ENCODE peak calls at places on chromosomes 13 and 19, in nine cellular contexts. One of them, this sample, is unnamed.

GRCh38 chr13:111656439-111656838 is 336.0 kb downstream of the TEX29 start:
- DNase-seq in A549: no peak
- DNase-seq in IMR-90: no peak
- DNase-seq in SK-N-SH: no peak
- DNase-seq in CD8-positive, alpha-beta T cell: no peak
- DNase-seq in nephron progenitor cell: no peak
- DNase-seq in cardiac fibroblast: no peak
- DNase-seq in heart left ventricle: no peak
- DNase-seq in OCI-LY7: no peak
- DNase-seq in this sample: no peak

GRCh38 chr13:26584713-26585112 is 27.2 kb downstream of the WASF3 start:
- DNase-seq in A549: no peak
- DNase-seq in cardiac fibroblast: peak; percentile 72
- DNase-seq in CD8-positive, alpha-beta T cell: no peak
- DNase-seq in nephron progenitor cell: no peak
- DNase-seq in OCI-LY7: no peak
- DNase-seq in heart left ventricle: no peak
- DNase-seq in IMR-90: peak; percentile 85
- DNase-seq in SK-N-SH: no peak
- DNase-seq in this sample: no peak

GRCh38 chr13:100633461-100633860 is 41.1 kb downstream of the TMTC4 start:
- DNase-seq in SK-N-SH: no peak
- DNase-seq in IMR-90: peak; percentile 96
- DNase-seq in CD8-positive, alpha-beta T cell: no peak
- DNase-seq in nephron progenitor cell: no peak
- DNase-seq in OCI-LY7: no peak
- DNase-seq in A549: no peak
- DNase-seq in heart left ventricle: no peak
- DNase-seq in cardiac fibroblast: peak; percentile 96
- DNase-seq in this sample: no peak

GRCh38 chr13:32045963-32046785 is 14.6 kb downstream of the FRY start:
- DNase-seq in A549: no peak
- DNase-seq in nephron progenitor cell: no peak
- DNase-seq in CD8-positive, alpha-beta T cell: no peak
- DNase-seq in OCI-LY7: peak; percentile 76
- DNase-seq in IMR-90: peak; percentile 56
- DNase-seq in SK-N-SH: no peak
- DNase-seq in heart left ventricle: no peak
- DNase-seq in cardiac fibroblast: peak; percentile 55
- DNase-seq in this sample: no peak

GRCh38 chr19:2634228-2634951 is 68.1 kb downstream of the GNG7 start:
- DNase-seq in cardiac fibroblast: peak; percentile 73
- DNase-seq in CD8-positive, alpha-beta T cell: peak; percentile 16
- DNase-seq in OCI-LY7: no peak
- DNase-seq in SK-N-SH: no peak
- DNase-seq in heart left ventricle: no peak
- DNase-seq in A549: no peak
- DNase-seq in nephron progenitor cell: no peak
- DNase-seq in IMR-90: no peak
- DNase-seq in this sample: no peak

GRCh38 chr13:36858285-36858684 is 39.3 kb downstream of the RFXAP start:
- DNase-seq in SK-N-SH: peak; percentile 53
- DNase-seq in nephron progenitor cell: peak; percentile 8
- DNase-seq in A549: peak; percentile 7
- DNase-seq in OCI-LY7: peak; percentile 82
- DNase-seq in IMR-90: peak; percentile 65
- DNase-seq in cardiac fibroblast: peak; percentile 74
- DNase-seq in CD8-positive, alpha-beta T cell: no peak
- DNase-seq in heart left ventricle: no peak
- DNase-seq in this sample: peak; percentile 33

GRCh38 chr19:18903146-18904056 is 7.4 kb upstream of the CERS1 start:
- DNase-seq in A549: no peak
- DNase-seq in IMR-90: no peak
- DNase-seq in heart left ventricle: no peak
- DNase-seq in OCI-LY7: no peak
- DNase-seq in nephron progenitor cell: no peak
- DNase-seq in SK-N-SH: no peak
- DNase-seq in CD8-positive, alpha-beta T cell: no peak
- DNase-seq in cardiac fibroblast: no peak
- DNase-seq in this sample: no peak

GRCh38 chr19:29006057-29006735 is 206.8 kb downstream of the UQCRFS1 start:
- DNase-seq in OCI-LY7: no peak
- DNase-seq in CD8-positive, alpha-beta T cell: no peak
- DNase-seq in A549: no peak
- DNase-seq in SK-N-SH: no peak
- DNase-seq in nephron progenitor cell: no peak
- DNase-seq in cardiac fibroblast: peak; percentile 24
- DNase-seq in IMR-90: peak; percentile 57
- DNase-seq in heart left ventricle: no peak
- DNase-seq in this sample: no peak

GRCh38 chr19:10009269-10009665 is 1.0 kb downstream of the COL5A3 start:
- DNase-seq in cardiac fibroblast: peak; percentile 93
- DNase-seq in OCI-LY7: no peak
- DNase-seq in SK-N-SH: peak; percentile 60
- DNase-seq in A549: no peak
- DNase-seq in CD8-positive, alpha-beta T cell: peak; percentile 45
- DNase-seq in heart left ventricle: peak; percentile 87
- DNase-seq in nephron progenitor cell: peak; percentile 92
- DNase-seq in IMR-90: peak; percentile 92
- DNase-seq in this sample: peak; percentile 66

GRCh38 chr19:38223617-38224013 is 407 bp downstream of the DPF1 start:
- DNase-seq in OCI-LY7: no peak
- DNase-seq in SK-N-SH: no peak
- DNase-seq in IMR-90: no peak
- DNase-seq in cardiac fibroblast: no peak
- DNase-seq in CD8-positive, alpha-beta T cell: no peak
- DNase-seq in A549: no peak
- DNase-seq in heart left ventricle: no peak
- DNase-seq in nephron progenitor cell: no peak
- DNase-seq in this sample: no peak

GRCh38 chr19:38223119-38223523 is 901 bp downstream of the DPF1 start:
- DNase-seq in A549: no peak
- DNase-seq in IMR-90: no peak
- DNase-seq in nephron progenitor cell: no peak
- DNase-seq in OCI-LY7: no peak
- DNase-seq in heart left ventricle: no peak
- DNase-seq in cardiac fibroblast: no peak
- DNase-seq in SK-N-SH: no peak
- DNase-seq in CD8-positive, alpha-beta T cell: no peak
- DNase-seq in this sample: no peak

GRCh38 chr19:38221421-38221820 is 2.6 kb downstream of the DPF1 start:
- DNase-seq in A549: no peak
- DNase-seq in SK-N-SH: no peak
- DNase-seq in IMR-90: no peak
- DNase-seq in heart left ventricle: no peak
- DNase-seq in CD8-positive, alpha-beta T cell: no peak
- DNase-seq in cardiac fibroblast: no peak
- DNase-seq in OCI-LY7: no peak
- DNase-seq in nephron progenitor cell: no peak
- DNase-seq in this sample: no peak

GRCh38 chr19:38224014-38224862 is at the start of gene DPF1:
- DNase-seq in nephron progenitor cell: peak; percentile 91
- DNase-seq in CD8-positive, alpha-beta T cell: peak; percentile 41
- DNase-seq in SK-N-SH: peak; percentile 99
- DNase-seq in heart left ventricle: no peak
- DNase-seq in IMR-90: peak; percentile 56
- DNase-seq in A549: peak; percentile 100
- DNase-seq in OCI-LY7: peak; percentile 88
- DNase-seq in cardiac fibroblast: peak; percentile 64
- DNase-seq in this sample: peak; percentile 97

DNA sequence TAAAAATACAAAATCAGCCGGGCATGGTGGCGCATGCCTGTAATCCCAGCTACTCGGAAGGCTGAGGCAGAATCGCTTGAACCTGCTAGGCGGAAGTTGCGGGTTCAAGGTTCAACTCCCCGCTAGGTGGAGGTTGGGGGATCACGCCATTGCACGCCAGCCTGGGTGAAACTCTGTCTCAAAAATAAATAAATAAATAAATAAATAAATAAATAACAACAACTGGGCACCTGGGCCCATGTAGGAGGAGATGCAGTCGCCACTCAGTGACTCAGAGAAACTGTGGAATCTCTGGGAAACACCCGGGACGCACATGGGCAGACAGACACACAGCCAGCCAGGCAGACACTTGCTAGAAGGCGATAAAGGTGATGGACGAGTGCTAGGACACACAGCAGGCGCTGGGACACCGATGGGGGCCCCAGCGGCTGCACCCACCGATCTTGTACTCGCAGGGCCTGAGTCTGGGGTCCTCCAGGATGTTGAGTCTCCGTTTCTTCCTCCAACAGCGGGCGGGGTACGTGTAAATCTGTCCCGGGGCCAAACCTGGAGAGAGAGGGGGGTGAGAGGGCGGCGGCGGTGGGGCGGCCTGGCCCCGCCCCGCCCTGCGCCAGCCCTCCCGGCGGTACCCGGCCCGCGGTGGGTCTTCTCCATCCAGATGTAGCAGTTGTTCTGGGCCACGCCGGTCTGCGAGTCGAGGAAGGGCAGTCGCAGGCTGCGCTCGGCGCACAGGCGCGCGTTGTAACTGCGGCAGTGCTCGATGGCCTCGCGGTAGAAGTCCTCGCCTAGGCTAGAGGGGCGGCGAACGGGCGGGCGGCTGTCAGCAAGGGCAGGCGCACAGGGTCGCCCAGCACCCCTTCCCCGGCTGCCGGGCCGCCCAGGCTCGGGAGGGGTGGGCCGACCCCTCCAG is 1.8 kb downstream of the DPF1 start:
- DNase-seq in A549: no peak
- DNase-seq in IMR-90: no peak
- DNase-seq in OCI-LY7: no peak
- DNase-seq in heart left ventricle: no peak
- DNase-seq in cardiac fibroblast: no peak
- DNase-seq in nephron progenitor cell: no peak
- DNase-seq in CD8-positive, alpha-beta T cell: no peak
- DNase-seq in SK-N-SH: peak; percentile 19
- DNase-seq in this sample: no peak
- TF ChIP-seq CTCF in A549: no peak
- TF ChIP-seq CTCF in IMR-90: no peak
- TF ChIP-seq CTCF in OCI-LY7: no peak
- TF ChIP-seq CTCF in heart left ventricle: no peak
- TF ChIP-seq CTCF in cardiac fibroblast: no peak
- TF ChIP-seq CTCF in nephron progenitor cell: no peak
- TF ChIP-seq CTCF in CD8-positive, alpha-beta T cell: no peak
- TF ChIP-seq CTCF in SK-N-SH: no peak
- TF ChIP-seq CTCF in this sample: no peak

GRCh38 chr13:51585234-51585672 is 991 bp downstream of the WDFY2 start:
- DNase-seq in SK-N-SH: no peak
- DNase-seq in heart left ventricle: peak; percentile 12
- DNase-seq in CD8-positive, alpha-beta T cell: no peak
- DNase-seq in cardiac fibroblast: peak; percentile 44
- DNase-seq in A549: no peak
- DNase-seq in IMR-90: peak; percentile 24
- DNase-seq in nephron progenitor cell: no peak
- DNase-seq in OCI-LY7: peak; percentile 18
- DNase-seq in this sample: no peak

GRCh38 chr13:51583469-51583874 is 790 bp upstream of the WDFY2 start:
- DNase-seq in heart left ventricle: no peak
- DNase-seq in CD8-positive, alpha-beta T cell: no peak
- DNase-seq in nephron progenitor cell: no peak
- DNase-seq in cardiac fibroblast: no peak
- DNase-seq in A549: no peak
- DNase-seq in IMR-90: no peak
- DNase-seq in OCI-LY7: no peak
- DNase-seq in SK-N-SH: no peak
- DNase-seq in this sample: no peak

GRCh38 chr13:51584731-51585191 is 499 bp downstream of the WDFY2 start:
- DNase-seq in SK-N-SH: peak; percentile 65
- DNase-seq in IMR-90: peak; percentile 37
- DNase-seq in OCI-LY7: peak; percentile 85
- DNase-seq in nephron progenitor cell: peak; percentile 63
- DNase-seq in heart left ventricle: no peak
- DNase-seq in A549: peak; percentile 17
- DNase-seq in cardiac fibroblast: peak; percentile 58
- DNase-seq in CD8-positive, alpha-beta T cell: peak; percentile 79
- DNase-seq in this sample: peak; percentile 70

GRCh38 chr13:51585696-51586095 is 1.4 kb downstream of the WDFY2 start:
- DNase-seq in cardiac fibroblast: peak; percentile 84
- DNase-seq in SK-N-SH: no peak
- DNase-seq in A549: no peak
- DNase-seq in OCI-LY7: peak; percentile 26
- DNase-seq in nephron progenitor cell: no peak
- DNase-seq in heart left ventricle: no peak
- DNase-seq in CD8-positive, alpha-beta T cell: no peak
- DNase-seq in IMR-90: peak; percentile 62
- DNase-seq in this sample: no peak

GRCh38 chr13:51583875-51584730 is at the start of gene WDFY2:
- DNase-seq in nephron progenitor cell: peak; percentile 100
- DNase-seq in SK-N-SH: peak; percentile 96
- DNase-seq in CD8-positive, alpha-beta T cell: peak; percentile 99
- DNase-seq in OCI-LY7: peak; percentile 99
- DNase-seq in heart left ventricle: peak; percentile 100
- DNase-seq in A549: peak; percentile 69
- DNase-seq in cardiac fibroblast: peak; percentile 100
- DNase-seq in IMR-90: peak; percentile 100
- DNase-seq in this sample: peak; percentile 97
- TF ChIP-seq CTCF in nephron progenitor cell: no peak
- TF ChIP-seq CTCF in SK-N-SH: no peak
- TF ChIP-seq CTCF in CD8-positive, alpha-beta T cell: no peak
- TF ChIP-seq CTCF in OCI-LY7: peak; percentile 43
- TF ChIP-seq CTCF in heart left ventricle: no peak
- TF ChIP-seq CTCF in A549: no peak
- TF ChIP-seq CTCF in cardiac fibroblast: no peak
- TF ChIP-seq CTCF in IMR-90: peak; percentile 31
- TF ChIP-seq CTCF in this sample: no peak

DNA sequence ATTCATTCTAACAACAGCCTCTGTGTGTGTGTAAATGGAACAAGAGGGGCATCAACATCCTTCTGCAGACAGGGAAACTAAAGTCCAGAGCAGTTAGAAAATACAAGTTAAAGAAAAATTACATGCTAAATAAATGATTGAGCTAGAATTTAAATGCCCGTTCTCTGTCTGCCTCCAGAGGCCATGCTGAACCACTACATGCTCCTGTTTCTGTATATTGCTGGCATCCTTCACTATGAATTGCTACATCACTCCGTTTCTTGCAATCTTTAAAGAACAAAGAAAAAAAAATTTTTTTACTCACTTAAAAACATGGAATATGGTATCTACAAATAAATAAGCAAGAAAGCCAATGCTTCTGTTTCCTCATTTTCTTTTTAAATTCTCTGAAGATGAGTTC is 47.9 kb downstream of the DCT start:
- DNase-seq in A549: no peak
- DNase-seq in CD8-positive, alpha-beta T cell: no peak
- DNase-seq in heart left ventricle: no peak
- DNase-seq in nephron progenitor cell: no peak
- DNase-seq in OCI-LY7: no peak
- DNase-seq in cardiac fibroblast: peak; percentile 27
- DNase-seq in IMR-90: peak; percentile 17
- DNase-seq in SK-N-SH: no peak
- DNase-seq in this sample: no peak
- TF ChIP-seq CTCF in A549: no peak
- TF ChIP-seq CTCF in CD8-positive, alpha-beta T cell: no peak
- TF ChIP-seq CTCF in heart left ventricle: no peak
- TF ChIP-seq CTCF in nephron progenitor cell: no peak
- TF ChIP-seq CTCF in OCI-LY7: no peak
- TF ChIP-seq CTCF in cardiac fibroblast: peak; percentile 4
- TF ChIP-seq CTCF in IMR-90: peak; percentile 24
- TF ChIP-seq CTCF in SK-N-SH: no peak
- TF ChIP-seq CTCF in this sample: no peak

DNA sequence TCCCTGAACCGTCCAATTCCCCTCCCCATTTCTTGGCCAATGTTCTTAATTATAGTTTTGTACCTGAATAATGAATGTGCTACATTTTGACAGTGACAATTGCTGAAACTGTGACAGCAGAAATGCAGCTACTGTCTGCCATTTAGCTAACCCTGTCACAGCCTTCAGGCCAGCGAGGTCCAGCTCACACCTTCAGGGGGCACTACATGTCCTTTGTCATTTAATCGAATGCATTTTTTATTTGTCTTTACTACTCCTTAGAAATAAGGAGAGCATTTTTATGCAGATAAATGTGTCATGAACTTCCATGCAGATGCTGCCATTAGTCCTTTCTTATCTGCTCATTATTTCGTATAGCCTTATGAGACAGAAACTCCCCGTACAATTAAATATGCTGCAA is 159.9 kb downstream of the MZT1 start:
- DNase-seq in CD8-positive, alpha-beta T cell: no peak
- DNase-seq in nephron progenitor cell: no peak
- DNase-seq in IMR-90: no peak
- DNase-seq in OCI-LY7: no peak
- DNase-seq in SK-N-SH: no peak
- DNase-seq in A549: no peak
- DNase-seq in heart left ventricle: no peak
- DNase-seq in cardiac fibroblast: no peak
- DNase-seq in this sample: no peak
- TF ChIP-seq CTCF in CD8-positive, alpha-beta T cell: no peak
- TF ChIP-seq CTCF in nephron progenitor cell: no peak
- TF ChIP-seq CTCF in IMR-90: no peak
- TF ChIP-seq CTCF in OCI-LY7: no peak
- TF ChIP-seq CTCF in SK-N-SH: no peak
- TF ChIP-seq CTCF in A549: no peak
- TF ChIP-seq CTCF in heart left ventricle: no peak
- TF ChIP-seq CTCF in cardiac fibroblast: no peak
- TF ChIP-seq CTCF in this sample: no peak

This sample was measured in GM20000.